ENCODE peak calls at places on chromosomes 7 and 10, in nine cellular contexts. H, E, T, F, K, D, G, J and P are unnamed samples.

GRCh38 chr10:118911361-118911760 is 118.2 kb upstream of the NANOS1 start:
- DNase-seq in T (peak), D (peak), G (peak), J (no peak), H (peak), E (peak), K (no peak), F (no peak), P (no peak)

GRCh38 chr10:101130984-101131961 is at the start of gene TLX1:
- DNase-seq in J (peak), K (no peak), D (peak), T (no peak), H (no peak), E (no peak), F (no peak), G (no peak), P (no peak)

GRCh38 chr10:127962205-127962604 is 55.3 kb downstream of the PTPRE start:
- DNase-seq in G (no peak), T (no peak), F (no peak), H (no peak), D (no peak), K (no peak), E (peak), J (no peak), P (no peak)

GRCh38 chr10:79333513-79333912 is 13.8 kb upstream of the PPIF start:
- DNase-seq in G (peak), F (no peak), E (no peak), D (no peak), J (no peak), H (no peak), T (peak), K (no peak), P (no peak)

GRCh38 chr10:71297343-71297742 is 21.7 kb upstream of the SLC29A3 start:
- DNase-seq in E (no peak), D (no peak), K (no peak), T (no peak), F (no peak), J (no peak), G (no peak), H (no peak), P (no peak)

GRCh38 chr7:73526892-73527821 is 5.1 kb upstream of the BAZ1B start:
- DNase-seq in F (no peak), E (no peak), G (no peak), H (no peak), K (no peak), D (no peak), T (no peak), J (peak), P (no peak)

GRCh38 chr10:132554991-132555647 is 17.5 kb downstream of the INPP5A start:
- DNase-seq in D (no peak), K (no peak), G (no peak), H (no peak), F (no peak), J (no peak), E (peak), T (no peak), P (no peak)

GRCh38 chr7:26360606-26361005 is 68.9 kb downstream of the SNX10 start:
- DNase-seq in T (no peak), K (no peak), H (no peak), G (no peak), F (no peak), J (no peak), E (no peak), D (no peak), P (no peak)

DNA sequence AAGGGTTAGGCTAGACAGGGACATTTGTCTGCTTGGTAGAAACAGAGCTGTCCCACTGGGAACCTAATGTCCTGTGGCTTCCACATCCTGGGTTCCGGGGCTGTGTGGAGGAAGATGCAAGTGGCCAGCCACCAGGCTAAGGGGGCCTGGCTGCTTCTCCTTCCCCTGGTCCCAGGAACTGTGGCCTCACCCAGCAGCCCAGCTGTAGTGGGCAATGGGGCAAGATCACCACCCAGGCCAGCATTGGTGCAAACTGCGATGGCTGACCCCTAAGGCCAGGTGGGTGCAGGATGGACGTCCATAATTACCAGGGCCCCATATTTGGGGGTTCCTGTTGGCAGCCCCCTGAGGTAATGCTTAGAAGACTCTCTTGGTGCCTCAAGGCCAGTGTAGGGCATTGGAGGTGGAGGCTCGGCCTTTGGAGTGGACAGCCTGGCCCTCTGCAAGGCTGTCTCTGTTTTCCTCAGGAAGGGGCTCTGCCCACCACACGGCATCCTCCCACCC is 226.7 kb downstream of the TCF7L2 start:
- DNase-seq in F (no peak), J (no peak), K (no peak), D (no peak), T (no peak), G (no peak), E (no peak), H (no peak), P (no peak)
- H3K27ac ChIP-seq in F (no peak), J (no peak), K (no peak), D (no peak), T (no peak), G (no peak), E (no peak), H (no peak), P (peak)

GRCh38 chr10:86376852-86377796 is 10.5 kb upstream of the GRID1 start:
- DNase-seq in T (peak), K (peak), F (peak), J (peak), H (peak), E (peak), D (peak), G (no peak), P (peak)
- H3K4me3 ChIP-seq in T (no peak), K (no peak), F (peak), J (no peak), H (no peak), E (no peak), D (no peak), G (no peak), P (peak)

GRCh38 chr10:95309958-95310357 is 19.2 kb upstream of the PDLIM1 start:
- DNase-seq in T (no peak), E (no peak), D (no peak), J (no peak), G (no peak), H (no peak), F (no peak), K (no peak), P (no peak)

GRCh38 chr10:95314519-95314918 is 23.7 kb upstream of the PDLIM1 start:
- DNase-seq in K (no peak), J (no peak), T (no peak), F (no peak), G (no peak), E (no peak), D (no peak), H (no peak), P (no peak)

GRCh38 chr10:95312986-95313495 is 22.2 kb upstream of the PDLIM1 start:
- DNase-seq in J (peak), G (no peak), E (no peak), K (no peak), F (no peak), T (no peak), D (no peak), H (no peak), P (no peak)

GRCh38 chr10:95315509-95315908 is 24.7 kb upstream of the PDLIM1 start:
- DNase-seq in H (no peak), T (no peak), F (no peak), G (no peak), D (no peak), J (peak), K (no peak), E (no peak), P (no peak)

DNA sequence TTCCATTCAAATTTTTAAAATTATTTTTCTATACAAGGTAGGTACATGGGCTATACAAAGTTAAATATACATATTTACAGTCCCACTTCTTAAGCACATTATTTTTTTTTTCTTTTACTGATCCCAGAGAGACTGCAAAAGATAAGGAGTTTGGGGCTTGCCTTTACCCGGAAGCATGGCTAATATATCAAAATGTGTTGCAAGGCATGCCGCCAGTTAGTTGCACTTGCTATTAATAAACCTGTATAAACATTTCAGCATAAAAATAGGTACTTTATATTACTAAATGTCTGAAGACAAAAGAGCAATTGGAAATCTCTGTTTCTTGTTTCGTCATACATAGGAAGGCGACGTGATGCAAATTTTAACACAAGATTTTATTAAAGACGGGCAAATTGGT is 21.5 kb upstream of the PDLIM1 start:
- DNase-seq in D (no peak), E (peak), H (no peak), F (no peak), G (peak), J (no peak), K (no peak), T (peak), P (no peak)
- H3K27ac ChIP-seq in D (no peak), E (no peak), H (no peak), F (no peak), G (no peak), J (no peak), K (no peak), T (no peak), P (no peak)

GRCh38 chr10:46216836-46217748 is 69.7 kb upstream of the ANTXRL start:
- DNase-seq in F (no peak), E (no peak), K (no peak), T (no peak), H (no peak), D (no peak), G (no peak), J (no peak), P (peak)
- H3K4me3 ChIP-seq in F (no peak), E (no peak), K (no peak), T (no peak), H (no peak), D (no peak), G (no peak), J (no peak), P (no peak)

GRCh38 chr7:33816106-33816505 is 89.2 kb upstream of the BMPER start:
- DNase-seq in T (no peak), J (no peak), K (no peak), H (no peak), D (peak), E (no peak), G (no peak), F (no peak), P (no peak)

GRCh38 chr7:33813331-33813730 is 92.0 kb upstream of the BMPER start:
- DNase-seq in H (no peak), T (no peak), F (no peak), G (peak), K (no peak), E (no peak), J (no peak), D (no peak), P (no peak)

GRCh38 chr7:33809218-33809617 is 96.1 kb upstream of the BMPER start:
- DNase-seq in K (no peak), E (no peak), D (no peak), H (no peak), J (no peak), G (no peak), F (no peak), T (no peak), P (no peak)

GRCh38 chr7:33814958-33815735 is 90.2 kb upstream of the BMPER start:
- DNase-seq in K (no peak), D (no peak), H (no peak), F (no peak), G (no peak), E (no peak), T (no peak), J (no peak), P (no peak)

DNA sequence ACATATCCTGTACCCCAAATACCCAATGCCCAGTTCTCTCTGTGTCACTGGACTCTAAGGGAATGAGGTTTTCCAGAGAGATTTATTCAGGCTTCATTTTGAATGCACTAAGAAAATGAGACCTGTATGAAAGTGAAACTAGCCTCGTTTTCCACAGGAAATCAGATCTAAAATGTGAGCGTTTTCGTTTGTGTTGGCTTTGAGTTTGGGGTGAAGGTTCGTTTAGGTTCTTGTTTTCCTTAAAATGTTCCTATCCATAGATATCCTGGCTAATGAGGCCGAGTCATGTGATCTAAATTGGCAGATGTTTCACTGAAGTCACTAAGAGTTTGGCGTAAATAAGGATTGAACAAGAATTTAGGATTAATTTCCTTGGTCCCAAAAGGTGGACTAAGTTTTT is 90.9 kb upstream of the BMPER start:
- DNase-seq in E (no peak), K (no peak), D (no peak), G (no peak), H (no peak), T (no peak), F (no peak), J (no peak), P (no peak)
- H3K27ac ChIP-seq in E (no peak), K (no peak), D (no peak), G (no peak), H (no peak), T (no peak), F (no peak), J (no peak), P (no peak)

GRCh38 chr7:95330194-95331003 is 6.1 kb upstream of the PON1 start:
- DNase-seq in F (no peak), J (no peak), K (no peak), H (no peak), T (no peak), D (no peak), E (no peak), G (no peak), P (no peak)
- H3K4me3 ChIP-seq in F (peak), J (no peak), K (no peak), H (no peak), T (peak), D (no peak), E (peak), G (no peak), P (peak)

DNA sequence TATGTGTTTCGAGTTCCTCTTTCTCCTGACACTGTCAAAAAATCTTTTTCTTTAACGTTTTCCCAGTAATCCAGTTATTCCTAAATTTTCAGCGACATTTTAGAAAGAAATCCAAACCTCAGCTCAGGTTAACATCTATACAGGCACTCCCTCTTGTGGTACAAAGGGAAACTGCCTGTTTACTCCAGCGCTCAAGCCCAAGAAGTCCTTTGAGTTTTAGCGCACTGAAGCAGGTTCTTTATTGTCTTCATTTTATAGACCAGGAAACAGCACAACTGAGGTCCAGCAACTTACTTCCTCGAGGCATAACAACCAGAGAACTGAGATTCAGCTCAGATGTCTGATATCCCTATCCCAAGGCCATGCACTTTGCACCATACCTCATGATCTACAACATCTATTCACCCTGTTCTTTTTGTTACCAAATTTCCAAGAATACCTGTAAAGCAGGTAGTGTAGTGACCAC is 287.2 kb upstream of the MKLN1 start:
- DNase-seq in G (peak), J (peak), E (peak), D (peak), T (peak), H (peak), K (peak), F (no peak), P (peak)
- H3K27ac ChIP-seq in G (no peak), J (no peak), E (no peak), D (no peak), T (no peak), H (peak), K (peak), F (no peak), P (peak)

GRCh38 chr7:92427193-92427592 is 20.1 kb upstream of the GATAD1 start:
- DNase-seq in F (no peak), D (no peak), K (no peak), J (no peak), H (no peak), G (no peak), E (no peak), T (no peak), P (no peak)

GRCh38 chr7:92423646-92424045 is 23.6 kb upstream of the GATAD1 start:
- DNase-seq in D (no peak), E (no peak), H (no peak), T (no peak), F (no peak), J (no peak), K (no peak), G (no peak), P (no peak)

GRCh38 chr7:92421676-92422435 is 25.4 kb upstream of the GATAD1 start:
- DNase-seq in D (peak), J (no peak), G (no peak), H (no peak), T (peak), K (no peak), F (no peak), E (no peak), P (no peak)

GRCh38 chr7:92422926-92423325 is 24.4 kb upstream of the GATAD1 start:
- DNase-seq in K (no peak), F (no peak), D (no peak), J (no peak), E (no peak), H (no peak), G (no peak), T (no peak), P (no peak)

DNA sequence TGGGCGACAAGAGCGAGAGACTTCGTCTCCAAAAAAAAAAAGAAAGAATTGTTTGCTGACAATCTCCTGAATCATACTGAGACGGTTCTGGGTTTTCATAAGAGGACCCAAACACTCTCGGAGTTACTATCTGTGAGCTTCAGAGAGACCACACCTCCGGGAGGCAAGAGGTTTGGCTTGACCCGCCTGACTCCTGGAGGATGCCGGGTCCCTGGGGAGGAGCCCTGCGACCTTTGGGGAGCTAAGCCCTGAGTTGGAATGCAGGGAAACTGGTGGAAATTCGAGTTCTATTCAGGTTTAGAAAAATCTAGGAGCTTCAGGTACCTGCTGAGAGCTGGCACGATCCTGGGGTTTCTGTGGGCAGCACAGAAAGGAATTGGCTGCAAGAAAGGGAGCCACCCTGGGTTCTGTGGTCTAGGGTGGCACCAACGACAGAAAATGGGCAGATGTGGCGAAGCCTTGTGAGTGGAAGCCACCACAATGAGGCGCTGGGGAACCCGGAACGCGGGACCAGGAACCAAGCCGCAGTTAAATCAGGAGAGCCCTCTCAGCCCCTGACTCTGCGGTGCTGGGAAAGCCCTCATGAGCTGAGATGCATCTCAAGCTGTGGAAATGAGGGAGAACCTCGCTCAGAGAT is 21.9 kb upstream of the GATAD1 start:
- DNase-seq in T (no peak), D (no peak), G (no peak), K (no peak), H (no peak), J (peak), E (no peak), F (no peak), P (no peak)
- H3K4me3 ChIP-seq in T (no peak), D (no peak), G (no peak), K (no peak), H (no peak), J (no peak), E (no peak), F (no peak), P (peak)

GRCh38 chr10:44935961-44936285 is 23.7 kb upstream of the RASSF4 start:
- DNase-seq in K (no peak), G (no peak), H (no peak), E (no peak), D (no peak), F (no peak), T (no peak), J (no peak), P (no peak)
- H3K27ac ChIP-seq in K (no peak), G (peak), H (no peak), E (no peak), D (no peak), F (no peak), T (peak), J (no peak), P (peak)